ENCODE peak calls at places on chromosomes 2 and 18, in five cellular contexts. D is AG04450, T is astrocyte of the spinal cord, O is ecto neural progenitor cell, R is BE2C. W is an unnamed sample.

GRCh38 chr2:134149904-134150303 is 104.0 kb upstream of the MGAT5 start:
- DNase-seq in D (no peak), T (no peak), O (no peak), R (no peak), W (no peak)

GRCh38 chr2:28348149-28348567 is 44.5 kb upstream of the FOSL2 start:
- DNase-seq in D (no peak), T (no peak), O (no peak), R (no peak), W (no peak)

GRCh38 chr2:220034356-220035121 is 407.1 kb downstream of the SLC4A3 start:
- DNase-seq in D (peak; percentile 50), T (peak; percentile 60), O (no peak), R (no peak), W (peak; percentile 41)

GRCh38 chr2:216633616-216634316 is 546 bp downstream of the IGFBP2 start:
- DNase-seq in D (no peak), T (no peak), O (peak; percentile 62), R (peak; percentile 60), W (no peak)

GRCh38 chr2:240237609-240238151 is 97.2 kb upstream of the OTOS start:
- DNase-seq in D (no peak), T (peak; percentile 50), O (peak; percentile 29), R (no peak), W (peak; percentile 13)

GRCh38 chr2:43898134-43898957 is 59.6 kb downstream of the ABCG8 start:
- DNase-seq in D (no peak), T (peak; percentile 75), O (no peak), R (peak; percentile 44), W (no peak)

GRCh38 chr2:85401844-85402243 is 8.3 kb downstream of the CAPG start:
- DNase-seq in D (no peak), T (no peak), O (no peak), R (no peak), W (no peak)

GRCh38 chr2:9385841-9386240 is 37.5 kb downstream of the ITGB1BP1 start:
- DNase-seq in D (no peak), T (no peak), O (no peak), R (no peak), W (no peak)

GRCh38 chr2:132681766-132682165 is 11.8 kb upstream of the LYPD1 start:
- DNase-seq in D (no peak), T (no peak), O (no peak), R (no peak), W (no peak)

GRCh38 chr2:212135739-212136138 is 402.9 kb downstream of the ERBB4 start:
- DNase-seq in D (no peak), T (no peak), O (no peak), R (peak; percentile 8), W (peak; percentile 14)

GRCh38 chr18:31510319-31510718 is 12.3 kb downstream of the DSG2 start:
- DNase-seq in D (no peak), T (no peak), O (no peak), R (no peak), W (no peak)

GRCh38 chr2:182404102-182404501 is 22.7 kb downstream of the PDE1A start:
- DNase-seq in D (no peak), T (peak; percentile 76), O (no peak), R (no peak), W (no peak)

GRCh38 chr2:68548396-68548795 is 81.0 kb downstream of the APLF start:
- DNase-seq in D (no peak), T (no peak), O (no peak), R (no peak), W (no peak)

GRCh38 chr2:179332903-179333302 is 68.3 kb upstream of the SESTD1 start:
- DNase-seq in D (no peak), T (peak; percentile 61), O (no peak), R (no peak), W (no peak)

GRCh38 chr2:163182764-163183354 is 344.3 kb upstream of the KCNH7 start:
- DNase-seq in D (no peak), T (peak; percentile 28), O (no peak), R (no peak), W (no peak)

GRCh38 chr2:177056540-177056939 is 156.1 kb upstream of the HNRNPA3 start:
- DNase-seq in D (no peak), T (no peak), O (no peak), R (peak; percentile 20), W (no peak)

GRCh38 chr2:68643011-68643873 is at the start of gene PROKR1:
- DNase-seq in D (no peak), T (peak; percentile 12), O (peak; percentile 81), R (peak; percentile 36), W (no peak)